ENCODE peak calls at places on chromosome 18, in eight cellular contexts. One of them, this sample, is unnamed.

GRCh38 chr18:8433323-8433722 is 175.9 kb upstream of the RAB12 start:
- DNase-seq in AG10803: no peak
- DNase-seq in psoas muscle: no peak
- DNase-seq in mucosa of descending colon: no peak
- DNase-seq in PC-3: no peak
- DNase-seq in GM13977: no peak
- DNase-seq in GM10248: no peak
- DNase-seq in neural progenitor cell: no peak
- DNase-seq in this sample: no peak

GRCh38 chr18:3966985-3967856 is 487.9 kb downstream of the DLGAP1 start:
- DNase-seq in neural progenitor cell: peak
- DNase-seq in mucosa of descending colon: no peak
- DNase-seq in GM13977: no peak
- DNase-seq in GM10248: no peak
- DNase-seq in PC-3: peak
- DNase-seq in psoas muscle: no peak
- DNase-seq in AG10803: peak
- DNase-seq in this sample: no peak

GRCh38 chr18:36831139-36831538 is 2.2 kb downstream of the KIAA1328 start:
- DNase-seq in GM13977: no peak
- DNase-seq in GM10248: no peak
- DNase-seq in PC-3: peak
- DNase-seq in neural progenitor cell: no peak
- DNase-seq in mucosa of descending colon: no peak
- DNase-seq in AG10803: peak
- DNase-seq in psoas muscle: no peak
- DNase-seq in this sample: no peak

GRCh38 chr18:55839350-55839749 is 251.4 kb upstream of the TCF4 start:
- DNase-seq in mucosa of descending colon: no peak
- DNase-seq in PC-3: peak
- DNase-seq in AG10803: peak
- DNase-seq in GM13977: no peak
- DNase-seq in GM10248: no peak
- DNase-seq in neural progenitor cell: no peak
- DNase-seq in psoas muscle: no peak
- DNase-seq in this sample: no peak

GRCh38 chr18:74225193-74225840 is 66.4 kb downstream of the CYB5A start:
- DNase-seq in PC-3: no peak
- DNase-seq in AG10803: no peak
- DNase-seq in GM13977: no peak
- DNase-seq in neural progenitor cell: no peak
- DNase-seq in GM10248: no peak
- DNase-seq in psoas muscle: no peak
- DNase-seq in mucosa of descending colon: no peak
- DNase-seq in this sample: no peak

GRCh38 chr18:13401404-13401803 is 182.8 kb downstream of the LDLRAD4 start:
- DNase-seq in mucosa of descending colon: no peak
- DNase-seq in GM13977: no peak
- DNase-seq in psoas muscle: no peak
- DNase-seq in PC-3: no peak
- DNase-seq in AG10803: no peak
- DNase-seq in neural progenitor cell: no peak
- DNase-seq in GM10248: no peak
- DNase-seq in this sample: no peak

GRCh38 chr18:72762505-72763122 is 105.2 kb downstream of the NETO1 start:
- DNase-seq in AG10803: peak
- DNase-seq in GM10248: peak
- DNase-seq in GM13977: peak
- DNase-seq in PC-3: peak
- DNase-seq in psoas muscle: no peak
- DNase-seq in mucosa of descending colon: no peak
- DNase-seq in neural progenitor cell: peak
- DNase-seq in this sample: peak

GRCh38 chr18:52326001-52326400 is 14.0 kb upstream of the DCC start:
- DNase-seq in mucosa of descending colon: no peak
- DNase-seq in AG10803: no peak
- DNase-seq in GM10248: no peak
- DNase-seq in psoas muscle: no peak
- DNase-seq in neural progenitor cell: no peak
- DNase-seq in PC-3: peak
- DNase-seq in GM13977: no peak
- DNase-seq in this sample: no peak

GRCh38 chr18:36931116-36931515 is 102.2 kb downstream of the KIAA1328 start:
- DNase-seq in neural progenitor cell: peak
- DNase-seq in PC-3: no peak
- DNase-seq in psoas muscle: no peak
- DNase-seq in mucosa of descending colon: no peak
- DNase-seq in GM13977: no peak
- DNase-seq in AG10803: no peak
- DNase-seq in GM10248: no peak
- DNase-seq in this sample: no peak

GRCh38 chr18:30381826-30382225 is 660.7 kb downstream of the DSC3 start:
- DNase-seq in GM10248: no peak
- DNase-seq in neural progenitor cell: no peak
- DNase-seq in mucosa of descending colon: no peak
- DNase-seq in psoas muscle: no peak
- DNase-seq in PC-3: no peak
- DNase-seq in GM13977: no peak
- DNase-seq in AG10803: no peak
- DNase-seq in this sample: no peak

DNA sequence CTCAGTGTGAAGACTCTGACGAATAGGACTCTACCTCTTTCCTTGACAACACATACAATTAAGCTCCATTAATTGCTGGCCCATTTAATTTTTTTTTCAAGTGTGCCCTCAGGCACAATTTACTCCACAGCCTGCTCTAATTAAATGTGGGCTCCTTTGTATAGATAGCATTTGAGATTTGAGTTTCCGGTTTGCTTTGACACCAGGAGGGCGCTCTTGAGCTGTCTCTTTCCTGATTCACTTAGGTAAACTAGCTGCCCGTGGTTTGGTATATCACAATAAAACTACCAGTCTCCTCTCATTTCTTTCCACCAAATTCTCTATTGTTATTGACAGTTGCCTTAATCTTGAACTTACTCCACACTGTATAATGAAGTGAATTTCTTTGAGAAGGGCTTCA is 666.0 kb downstream of the DSC3 start:
- DNase-seq in psoas muscle: no peak
- DNase-seq in PC-3: peak
- DNase-seq in GM13977: no peak
- DNase-seq in GM10248: no peak
- DNase-seq in neural progenitor cell: peak
- DNase-seq in AG10803: no peak
- DNase-seq in mucosa of descending colon: no peak
- DNase-seq in this sample: no peak
- TF ChIP-seq CTCF in psoas muscle: no peak
- TF ChIP-seq CTCF in PC-3: peak
- TF ChIP-seq CTCF in GM13977: peak
- TF ChIP-seq CTCF in GM10248: peak
- TF ChIP-seq CTCF in neural progenitor cell: peak
- TF ChIP-seq CTCF in AG10803: no peak
- TF ChIP-seq CTCF in mucosa of descending colon: no peak
- TF ChIP-seq CTCF in this sample: no peak

GRCh38 chr18:47932170-47932569 is 1.7 kb upstream of the SMAD2 start:
- DNase-seq in neural progenitor cell: no peak
- DNase-seq in GM13977: no peak
- DNase-seq in AG10803: no peak
- DNase-seq in GM10248: no peak
- DNase-seq in psoas muscle: no peak
- DNase-seq in PC-3: no peak
- DNase-seq in mucosa of descending colon: no peak
- DNase-seq in this sample: no peak

GRCh38 chr18:47930844-47931706 is 616 bp upstream of the SMAD2 start:
- DNase-seq in PC-3: peak
- DNase-seq in neural progenitor cell: peak
- DNase-seq in AG10803: peak
- DNase-seq in mucosa of descending colon: peak
- DNase-seq in psoas muscle: peak
- DNase-seq in GM13977: peak
- DNase-seq in GM10248: peak
- DNase-seq in this sample: peak

GRCh38 chr18:47932603-47933002 is 2.1 kb upstream of the SMAD2 start:
- DNase-seq in GM10248: no peak
- DNase-seq in psoas muscle: no peak
- DNase-seq in mucosa of descending colon: no peak
- DNase-seq in GM13977: no peak
- DNase-seq in neural progenitor cell: peak
- DNase-seq in PC-3: no peak
- DNase-seq in AG10803: no peak
- DNase-seq in this sample: no peak

GRCh38 chr18:47930086-47930843 is at the start of gene SMAD2:
- DNase-seq in psoas muscle: peak
- DNase-seq in neural progenitor cell: peak
- DNase-seq in GM10248: peak
- DNase-seq in GM13977: no peak
- DNase-seq in AG10803: peak
- DNase-seq in PC-3: peak
- DNase-seq in mucosa of descending colon: peak
- DNase-seq in this sample: peak

GRCh38 chr18:47931707-47932103 is 1.2 kb upstream of the SMAD2 start:
- DNase-seq in PC-3: no peak
- DNase-seq in neural progenitor cell: peak
- DNase-seq in mucosa of descending colon: no peak
- DNase-seq in AG10803: no peak
- DNase-seq in GM10248: no peak
- DNase-seq in psoas muscle: no peak
- DNase-seq in GM13977: no peak
- DNase-seq in this sample: peak
- TF ChIP-seq CTCF in PC-3: no peak
- TF ChIP-seq CTCF in neural progenitor cell: peak
- TF ChIP-seq CTCF in mucosa of descending colon: no peak
- TF ChIP-seq CTCF in AG10803: no peak
- TF ChIP-seq CTCF in GM10248: peak
- TF ChIP-seq CTCF in psoas muscle: no peak
- TF ChIP-seq CTCF in GM13977: peak
- TF ChIP-seq CTCF in this sample: peak

GRCh38 chr18:79985172-79985571 is 3.2 kb downstream of the TXNL4A start:
- DNase-seq in GM13977: no peak
- DNase-seq in mucosa of descending colon: no peak
- DNase-seq in AG10803: no peak
- DNase-seq in neural progenitor cell: no peak
- DNase-seq in GM10248: no peak
- DNase-seq in psoas muscle: no peak
- DNase-seq in PC-3: no peak
- DNase-seq in this sample: no peak

GRCh38 chr18:79988925-79989361 is 580 bp upstream of the TXNL4A start:
- DNase-seq in mucosa of descending colon: peak
- DNase-seq in GM13977: peak
- DNase-seq in PC-3: peak
- DNase-seq in psoas muscle: peak
- DNase-seq in neural progenitor cell: peak
- DNase-seq in GM10248: peak
- DNase-seq in AG10803: peak
- DNase-seq in this sample: no peak

GRCh38 chr18:79986726-79987125 is 1.6 kb downstream of the TXNL4A start:
- DNase-seq in neural progenitor cell: peak
- DNase-seq in GM13977: no peak
- DNase-seq in AG10803: no peak
- DNase-seq in mucosa of descending colon: no peak
- DNase-seq in GM10248: no peak
- DNase-seq in PC-3: no peak
- DNase-seq in psoas muscle: no peak
- DNase-seq in this sample: no peak

GRCh38 chr18:79987566-79987965 is 797 bp downstream of the TXNL4A start:
- DNase-seq in mucosa of descending colon: no peak
- DNase-seq in psoas muscle: no peak
- DNase-seq in GM13977: no peak
- DNase-seq in GM10248: no peak
- DNase-seq in AG10803: peak
- DNase-seq in PC-3: no peak
- DNase-seq in neural progenitor cell: no peak
- DNase-seq in this sample: no peak

DNA sequence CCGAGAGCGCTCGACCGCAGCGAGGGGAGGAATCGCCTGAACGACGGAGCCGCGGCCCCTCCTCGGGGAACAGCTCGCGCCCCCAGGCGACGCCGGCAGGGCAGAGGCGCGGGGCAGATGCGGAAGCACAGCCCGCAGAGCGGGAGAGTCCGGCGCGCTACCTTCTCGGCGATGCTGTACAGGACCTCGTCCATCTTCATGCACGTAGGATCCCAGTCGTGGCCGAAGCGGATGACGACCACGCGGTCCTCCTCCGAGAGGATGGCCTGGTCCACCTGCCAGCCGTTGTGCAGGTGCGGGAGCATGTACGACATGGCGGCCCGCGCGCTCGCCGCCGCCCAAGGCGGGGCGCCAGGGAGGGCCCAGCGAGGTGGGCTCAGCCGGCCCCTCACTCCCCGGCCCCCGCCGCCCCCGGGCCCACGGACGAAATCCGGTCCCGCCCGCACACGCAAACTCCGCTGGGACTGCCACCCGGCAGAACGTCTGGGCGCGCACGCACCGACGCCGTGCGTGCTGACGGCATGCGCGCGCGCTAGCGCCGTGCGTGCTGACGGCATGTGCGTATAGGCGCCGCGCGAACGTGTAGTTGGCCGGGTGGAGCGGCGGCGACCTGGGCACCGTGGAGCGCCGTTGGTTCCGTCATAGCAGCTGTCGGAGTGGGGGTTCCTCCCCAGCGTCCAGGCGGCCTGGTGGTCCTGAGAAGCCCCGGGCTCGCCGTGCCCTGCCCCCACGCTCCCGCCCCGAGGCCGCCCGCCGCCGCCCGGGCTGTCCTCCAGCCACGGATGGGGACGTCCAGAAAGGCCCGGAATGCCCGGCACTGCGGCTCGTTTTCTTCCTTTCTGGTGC is at the start of gene TXNL4A:
- DNase-seq in AG10803: peak
- DNase-seq in psoas muscle: peak
- DNase-seq in GM10248: peak
- DNase-seq in GM13977: peak
- DNase-seq in neural progenitor cell: peak
- DNase-seq in mucosa of descending colon: peak
- DNase-seq in PC-3: peak
- DNase-seq in this sample: peak
- TF ChIP-seq CTCF in AG10803: peak
- TF ChIP-seq CTCF in psoas muscle: peak
- TF ChIP-seq CTCF in GM10248: peak
- TF ChIP-seq CTCF in GM13977: peak
- TF ChIP-seq CTCF in neural progenitor cell: peak
- TF ChIP-seq CTCF in mucosa of descending colon: no peak
- TF ChIP-seq CTCF in PC-3: peak
- TF ChIP-seq CTCF in this sample: peak

DNA sequence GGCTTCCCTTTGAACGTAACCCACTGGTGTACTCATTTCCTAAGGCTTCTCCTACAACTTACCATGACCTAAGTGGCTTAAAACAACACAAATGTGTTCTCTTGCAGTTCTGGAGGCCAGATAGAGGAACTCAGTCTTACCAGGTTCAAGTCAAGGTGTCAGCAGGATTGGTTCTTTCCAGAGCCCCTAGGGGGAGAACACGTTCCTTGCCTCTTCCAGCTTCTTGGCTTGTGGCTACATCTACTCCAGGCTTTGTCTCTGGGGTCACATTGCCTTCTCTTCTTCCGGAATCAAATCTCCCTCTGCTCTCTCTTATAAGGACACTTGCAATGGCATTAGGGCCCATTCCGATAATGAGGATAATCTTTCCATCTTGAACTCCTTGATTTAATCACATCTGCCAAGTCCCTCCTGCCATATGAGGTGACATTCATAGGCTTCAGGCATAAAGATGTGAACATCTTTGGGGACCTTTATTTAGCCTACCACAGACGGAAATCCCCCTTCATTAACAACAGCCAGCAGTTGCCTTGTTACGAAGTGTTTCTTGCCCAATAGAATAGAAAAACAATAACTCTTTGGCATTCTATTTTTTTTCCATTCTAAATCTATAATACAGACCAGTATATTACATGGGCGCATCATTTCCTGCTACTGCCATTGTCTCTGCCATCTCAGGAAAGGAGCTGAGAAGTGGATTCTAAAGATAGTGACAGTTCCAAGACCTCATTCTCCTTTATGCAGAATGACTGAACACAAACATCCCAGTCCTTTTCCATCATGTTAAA is 362.0 kb downstream of the ZNF521 start:
- DNase-seq in PC-3: no peak
- DNase-seq in mucosa of descending colon: no peak
- DNase-seq in AG10803: no peak
- DNase-seq in psoas muscle: no peak
- DNase-seq in neural progenitor cell: no peak
- DNase-seq in GM13977: no peak
- DNase-seq in GM10248: no peak
- DNase-seq in this sample: no peak
- TF ChIP-seq CTCF in PC-3: no peak
- TF ChIP-seq CTCF in mucosa of descending colon: no peak
- TF ChIP-seq CTCF in AG10803: no peak
- TF ChIP-seq CTCF in psoas muscle: no peak
- TF ChIP-seq CTCF in neural progenitor cell: peak
- TF ChIP-seq CTCF in GM13977: no peak
- TF ChIP-seq CTCF in GM10248: no peak
- TF ChIP-seq CTCF in this sample: no peak